ENCODE peak calls at places on chromosomes 5 and 9, in four cellular contexts. Y is RWPE1, D is A549, N is coronary artery. P is an unnamed sample.

GRCh38 chr5:89457411-89458329 is 574.7 kb upstream of the MEF2C start:
- DNase-seq in Y (peak), D (no peak), N (peak), P (peak)

GRCh38 chr5:51881901-51882300 is 498.7 kb downstream of the ISL1 start:
- DNase-seq in Y (no peak), D (no peak), N (no peak), P (no peak)

GRCh38 chr9:136511670-136512592 is 29.1 kb upstream of the SEC16A start:
- DNase-seq in Y (no peak), D (no peak), N (no peak), P (no peak)

GRCh38 chr5:33091571-33092363 is 349.0 kb upstream of the TARS1 start:
- DNase-seq in Y (no peak), D (no peak), N (no peak), P (peak)

GRCh38 chr5:100623719-100624118 is 88.5 kb downstream of the FAM174A start:
- DNase-seq in Y (peak), D (no peak), N (no peak), P (no peak)

GRCh38 chr9:136007906-136008692 is 46.9 kb upstream of the UBAC1 start:
- DNase-seq in Y (peak), D (peak), N (no peak), P (peak)

GRCh38 chr9:98191615-98192502 is 578 bp downstream of the CORO2A start:
- DNase-seq in Y (peak), D (no peak), N (no peak), P (no peak)

GRCh38 chr9:131826966-131827525 is 87.2 kb upstream of the RAPGEF1 start:
- DNase-seq in Y (peak), D (no peak), N (no peak), P (no peak)

GRCh38 chr9:110040788-110041187 is 167.2 kb downstream of the C9orf152 start:
- DNase-seq in Y (no peak), D (no peak), N (no peak), P (no peak)

GRCh38 chr9:128072144-128073021 is 4.4 kb downstream of the SLC25A25 start:
- DNase-seq in Y (no peak), D (no peak), N (peak), P (no peak)

GRCh38 chr5:136079195-136079985 is 50.6 kb downstream of the TGFBI start:
- DNase-seq in Y (no peak), D (no peak), N (no peak), P (no peak)

GRCh38 chr5:23433534-23434306 is 73.7 kb upstream of the PRDM9 start:
- DNase-seq in Y (no peak), D (no peak), N (no peak), P (no peak)

GRCh38 chr9:75451505-75451904 is 363.2 kb downstream of the OSTF1 start:
- DNase-seq in Y (no peak), D (no peak), N (no peak), P (no peak)

GRCh38 chr5:40490464-40491083 is 189.1 kb upstream of the PTGER4 start:
- DNase-seq in Y (no peak), D (no peak), N (no peak), P (no peak)

GRCh38 chr5:156121834-156122386 is 205.1 kb upstream of the SGCD start:
- DNase-seq in Y (no peak), D (no peak), N (no peak), P (no peak)

GRCh38 chr5:57850109-57850508 is 367.5 kb upstream of the ACTBL2 start:
- DNase-seq in Y (no peak), D (no peak), N (no peak), P (no peak)

GRCh38 chr9:82456621-82457020 is 468.0 kb downstream of the SPATA31D1 start:
- DNase-seq in Y (peak), D (no peak), N (no peak), P (peak)

GRCh38 chr5:181149806-181150733 is 2.7 kb downstream of the OR2V2 start:
- DNase-seq in Y (no peak), D (no peak), N (no peak), P (no peak)

GRCh38 chr9:133210202-133210532 is 1.1 kb upstream of the OBP2B start:
- DNase-seq in Y (no peak), D (no peak), N (no peak), P (no peak)

GRCh38 chr5:130335116-130335515 is 430.9 kb downstream of the CHSY3 start:
- DNase-seq in Y (peak), D (no peak), N (no peak), P (no peak)

GRCh38 chr5:69217154-69217731 is 17.4 kb upstream of the CDK7 start:
- DNase-seq in Y (peak), D (peak), N (no peak), P (no peak)

GRCh38 chr5:113255105-113255504 is 179.7 kb downstream of the TSSK1B start:
- DNase-seq in Y (no peak), D (no peak), N (no peak), P (no peak)

GRCh38 chr9:137070906-137071275 is 534 bp upstream of the SAPCD2 start:
- DNase-seq in Y (no peak), D (no peak), N (no peak), P (no peak)

GRCh38 chr5:100576217-100576751 is 41.1 kb downstream of the FAM174A start:
- DNase-seq in Y (no peak), D (no peak), N (no peak), P (no peak)

GRCh38 chr9:33065157-33066076 is 11.1 kb downstream of the SMU1 start:
- DNase-seq in Y (no peak), D (no peak), N (no peak), P (no peak)

GRCh38 chr5:124130807-124131206 is 615.6 kb downstream of the ZNF608 start:
- DNase-seq in Y (no peak), D (no peak), N (no peak), P (no peak)

GRCh38 chr9:35229066-35229778 is 67.4 kb downstream of the UNC13B start:
- DNase-seq in Y (no peak), D (no peak), N (no peak), P (no peak)

GRCh38 chr9:112034216-112034611 is 137.6 kb downstream of the UGCG start:
- DNase-seq in Y (no peak), D (no peak), N (no peak), P (no peak)

GRCh38 chr9:136686794-136687711 is at the start of gene AGPAT2:
- DNase-seq in Y (peak), D (peak), N (no peak), P (no peak)

GRCh38 chr9:96394832-96395496 is 11.5 kb upstream of the SLC35D2 start:
- DNase-seq in Y (no peak), D (no peak), N (no peak), P (no peak)

GRCh38 chr9:130872912-130873503 is 23.6 kb downstream of the QRFP start:
- DNase-seq in Y (no peak), D (no peak), N (no peak), P (no peak)

GRCh38 chr5:30051976-30052375 is 1141.5 kb upstream of the CDH6 start:
- DNase-seq in Y (no peak), D (no peak), N (no peak), P (no peak)

GRCh38 chr9:5799314-5799713 is 33.6 kb downstream of the ERMP1 start:
- DNase-seq in Y (peak), D (peak), N (no peak), P (no peak)
- TF ChIP-seq CTCF in Y (peak), D (peak), N (peak), P (peak)

GRCh38 chr9:71812385-71812784 is 44.1 kb upstream of the CEMIP2 start:
- DNase-seq in Y (no peak), D (no peak), N (peak), P (no peak)
- TF ChIP-seq CTCF in Y (no peak), D (no peak), N (no peak), P (no peak)

GRCh38 chr5:133421394-133421793 is 190.9 kb downstream of the FSTL4 start:
- DNase-seq in Y (no peak), D (peak), N (no peak), P (no peak)
- TF ChIP-seq CTCF in Y (no peak), D (peak), N (no peak), P (peak)

GRCh38 chr9:86966852-86967511 is 19.7 kb upstream of the GAS1 start:
- DNase-seq in Y (no peak), D (no peak), N (no peak), P (no peak)
- TF ChIP-seq CTCF in Y (no peak), D (no peak), N (no peak), P (no peak)

DNA sequence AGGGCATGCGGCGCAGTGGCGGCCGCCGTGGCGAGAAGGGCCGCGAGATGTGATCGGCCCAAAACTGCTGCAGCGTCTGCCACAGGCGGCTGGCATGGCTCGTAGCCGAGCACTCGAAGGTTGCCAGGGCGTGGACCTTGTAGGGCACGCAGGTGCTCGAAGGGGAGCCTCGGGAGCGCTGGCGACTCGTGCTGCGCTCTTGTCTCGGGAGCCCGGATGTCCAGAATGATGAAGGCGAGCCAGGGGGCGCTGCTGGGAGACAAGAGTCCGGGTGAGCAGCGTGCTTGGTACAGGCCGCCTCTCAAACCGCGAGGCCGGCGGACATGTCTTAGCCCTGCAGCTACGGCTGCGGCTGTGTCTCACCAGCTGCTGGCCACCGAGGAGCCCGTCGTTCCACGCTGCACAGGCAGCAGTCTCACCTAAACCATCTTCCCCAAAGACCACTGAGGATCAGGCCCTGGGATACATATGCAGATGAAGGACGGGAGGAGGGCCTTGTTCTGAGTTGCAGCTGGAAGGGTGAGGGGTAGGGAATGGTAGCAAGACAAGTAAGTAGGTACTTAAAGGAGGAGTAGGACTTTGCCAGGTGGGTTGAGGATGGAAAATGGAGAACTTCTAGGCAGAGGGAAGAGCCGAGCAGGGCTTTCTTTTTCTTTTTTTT is 1.7 kb downstream of the CBY3 start:
- DNase-seq in Y (peak), D (no peak), N (peak), P (no peak)
- TF ChIP-seq CTCF in Y (no peak), D (no peak), N (no peak), P (peak)

DNA sequence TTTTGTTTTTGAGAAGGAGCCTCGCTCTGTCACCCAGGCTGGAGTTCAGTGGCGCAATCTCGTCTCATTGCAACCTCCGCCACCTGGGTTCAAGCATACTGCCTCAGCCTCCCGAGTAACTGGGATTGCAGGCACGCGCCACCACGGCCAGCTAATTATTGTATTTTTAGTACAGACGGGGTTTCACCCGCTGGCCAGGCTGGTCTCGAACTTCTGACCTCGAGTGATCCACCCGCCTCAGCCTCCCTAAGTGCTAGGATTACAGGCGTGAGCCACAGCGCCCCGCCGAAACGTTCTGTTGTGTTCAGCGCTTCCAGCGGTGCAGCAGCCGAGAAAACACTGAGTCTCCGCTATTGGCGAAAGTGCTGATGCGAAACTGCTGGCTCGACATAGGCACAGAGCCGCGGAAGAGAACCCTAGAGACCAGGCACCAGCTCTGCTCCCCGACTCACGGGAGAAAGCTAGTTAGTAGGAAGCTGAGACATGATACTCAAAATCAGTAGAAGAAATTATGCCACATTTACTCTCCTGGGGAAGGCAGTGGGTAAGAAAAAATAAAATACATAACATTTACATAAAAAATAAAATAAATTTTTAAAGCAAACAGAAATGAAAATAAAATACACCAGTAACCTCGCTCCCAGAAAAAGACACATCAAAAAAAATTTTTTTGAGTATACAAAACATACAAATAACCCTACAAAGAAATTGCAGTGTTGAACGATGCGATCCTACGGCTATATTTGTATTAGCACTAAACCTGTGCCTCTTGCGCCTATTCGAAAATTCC is 31.6 kb downstream of the ANXA2R start:
- DNase-seq in Y (peak), D (peak), N (peak), P (no peak)
- TF ChIP-seq CTCF in Y (peak), D (peak), N (no peak), P (no peak)

GRCh38 chr5:60960591-60960990 is 15.6 kb downstream of the NDUFAF2 start:
- DNase-seq in Y (peak), D (no peak), N (no peak), P (no peak)
- TF ChIP-seq CTCF in Y (peak), D (peak), N (no peak), P (peak)

GRCh38 chr9:87080512-87081225 is 133.4 kb upstream of the GAS1 start:
- DNase-seq in Y (no peak), D (peak), N (no peak), P (no peak)
- TF ChIP-seq CTCF in Y (no peak), D (no peak), N (no peak), P (peak)

DNA sequence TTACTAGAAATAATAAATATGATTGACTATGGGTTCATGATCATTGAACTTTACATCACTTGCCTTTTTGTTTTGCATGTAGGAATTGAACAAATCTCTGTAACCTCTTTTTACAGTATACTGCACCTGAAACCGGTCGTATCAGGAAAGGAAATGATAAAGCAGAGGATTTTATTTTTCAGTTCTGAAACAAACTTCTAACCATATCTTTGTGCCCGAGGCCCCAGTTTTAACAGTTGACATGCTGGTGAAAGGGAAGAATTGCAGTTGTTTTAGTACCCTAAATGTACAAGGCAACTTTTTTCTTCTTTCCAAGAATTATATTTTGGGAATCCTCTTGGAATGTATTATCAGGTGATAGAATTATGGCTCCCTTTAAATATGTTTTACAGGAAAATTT is 27.8 kb downstream of the TMEM38B start:
- DNase-seq in Y (no peak), D (no peak), N (no peak), P (no peak)
- TF ChIP-seq CTCF in Y (no peak), D (no peak), N (no peak), P (no peak)